ENCODE peak calls at places on chromosomes 4 and X, in five cellular contexts. M, U, J, D and H are unnamed samples. For H3K27me3, the result is how much of the 10 kb centered on the place peaks cover.

GRCh38 chrX:68828740-68829593 is at the start of gene EFNB1:
- DNase-seq in M (peak), J (peak), D (peak), U (peak), H (peak)

GRCh38 chr4:7547368-7548040 is 112.8 kb upstream of the PSAPL1 start:
- DNase-seq in D (peak), J (no peak), M (no peak), U (peak), H (peak)

GRCh38 chrX:57641338-57641737 is 38.7 kb downstream of the NLRP2B start:
- DNase-seq in D (no peak), J (no peak), U (no peak), M (no peak), H (no peak)

GRCh38 chr4:45971108-45971507 is 152.7 kb downstream of the GABRG1 start:
- DNase-seq in J (no peak), U (no peak), D (no peak), M (no peak), H (no peak)

GRCh38 chr4:151039733-151040132 is 24.6 kb upstream of the LRBA start:
- DNase-seq in D (no peak), J (no peak), M (no peak), U (no peak), H (no peak)

GRCh38 chr4:38872620-38873019 is 5.0 kb downstream of the FAM114A1 start:
- DNase-seq in M (no peak), D (no peak), U (no peak), J (no peak), H (no peak)

GRCh38 chr4:31111794-31112193 is 391.6 kb downstream of the PCDH7 start:
- DNase-seq in J (no peak), U (no peak), D (no peak), M (no peak), H (no peak)

GRCh38 chr4:22754091-22754490 is 61.4 kb downstream of the GBA3 start:
- DNase-seq in J (no peak), D (no peak), U (no peak), M (no peak), H (no peak)

GRCh38 chrX:19747672-19748610 is 139.5 kb downstream of the SH3KBP1 start:
- DNase-seq in U (no peak), M (no peak), J (no peak), D (no peak), H (no peak)

GRCh38 chr4:87086143-87086805 is 134.1 kb downstream of the KLHL8 start:
- DNase-seq in J (no peak), U (no peak), D (no peak), M (no peak), H (no peak)

GRCh38 chrX:68355629-68355920 is 77.7 kb downstream of the OPHN1 start:
- DNase-seq in D (no peak), M (no peak), J (peak), U (no peak), H (no peak)

GRCh38 chr4:169404959-169405358 is 134.2 kb upstream of the SH3RF1 start:
- DNase-seq in J (no peak), M (no peak), D (no peak), U (no peak), H (no peak)

GRCh38 chr4:89681219-89681618 is 155.7 kb downstream of the SNCA start:
- DNase-seq in D (no peak), J (no peak), U (no peak), M (no peak), H (peak)

GRCh38 chr4:53592128-53592527 is 842 bp upstream of the LNX1 start:
- DNase-seq in M (no peak), U (no peak), J (no peak), D (no peak), H (no peak)

GRCh38 chrX:21675931-21676330 is 17.8 kb upstream of the KLHL34 start:
- DNase-seq in D (no peak), J (no peak), U (no peak), M (no peak), H (no peak)

GRCh38 chrX:154793084-154793483 is 12.2 kb downstream of the MPP1 start:
- DNase-seq in U (no peak), J (no peak), D (no peak), M (no peak), H (no peak)

GRCh38 chrX:95974885-95975284 is 709.8 kb upstream of the DIAPH2 start:
- DNase-seq in M (no peak), D (no peak), J (no peak), U (no peak), H (no peak)

GRCh38 chr4:39286263-39286662 is 79.9 kb downstream of the RFC1 start:
- DNase-seq in D (no peak), J (no peak), U (no peak), M (no peak), H (no peak)

GRCh38 chrX:45191383-45191782 is 9.3 kb downstream of the DIPK2B start:
- DNase-seq in U (no peak), D (no peak), J (no peak), M (no peak), H (no peak)

GRCh38 chr4:124941267-124941666 is 228.7 kb upstream of the ANKRD50 start:
- DNase-seq in J (no peak), M (no peak), U (no peak), D (no peak), H (no peak)

GRCh38 chr4:49000806-49001205 is 14.7 kb downstream of the CWH43 start:
- DNase-seq in J (no peak), D (no peak), M (no peak), U (no peak), H (no peak)

GRCh38 chr4:4866833-4867744 is 7.6 kb downstream of the MSX1 start:
- DNase-seq in J (no peak), D (no peak), U (peak), M (no peak), H (no peak)

GRCh38 chr4:160869899-160870298 is 1293.9 kb downstream of the FSTL5 start:
- DNase-seq in U (no peak), J (no peak), D (no peak), M (no peak), H (no peak)

GRCh38 chrX:72572248-72573157 is at the start of gene HDAC8:
- DNase-seq in U (peak), M (peak), J (peak), D (peak), H (peak)

GRCh38 chr4:165331316-165331715 is 3.8 kb downstream of the MSMO1 start:
- DNase-seq in U (no peak), M (no peak), J (no peak), D (no peak), H (no peak)

GRCh38 chrX:107672955-107673378 is 44.7 kb downstream of the PRPS1 start:
- DNase-seq in U (peak), J (peak), D (peak), M (no peak), H (peak)
- H3K4me3 ChIP-seq in U (no peak), J (no peak), D (no peak), M (no peak), H (no peak)

DNA sequence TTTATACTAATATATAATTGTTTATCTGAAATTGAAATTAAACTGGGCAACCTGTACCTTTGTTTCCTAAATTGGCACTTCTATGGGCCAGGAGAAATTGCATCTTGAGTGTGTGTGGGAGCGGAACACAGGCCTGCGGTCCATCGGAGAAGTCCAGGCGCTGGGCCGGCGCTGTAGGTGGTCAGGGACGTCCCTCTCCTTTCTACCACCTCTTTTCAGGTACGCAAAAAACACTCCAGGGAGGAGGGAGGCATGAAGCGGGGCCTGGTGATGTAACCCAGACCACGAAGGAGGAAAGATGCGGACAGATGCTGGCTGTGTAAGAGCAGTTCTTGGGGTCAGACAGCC is 691 bp downstream of the MGAT4D start:
- DNase-seq in M (no peak), D (no peak), U (no peak), J (no peak), H (no peak)
- H3K27me3 ChIP-seq in M (under half), D (half or more), U (under half), J (under half), H (under half)

GRCh38 chr4:132479543-132479942 is 669.6 kb upstream of the PCDH10 start:
- DNase-seq in U (no peak), M (no peak), J (no peak), D (no peak), H (no peak)
- H3K27ac ChIP-seq in U (no peak), M (no peak), J (no peak), D (no peak), H (no peak)

GRCh38 chrX:107485019-107485418 is 35.6 kb downstream of the FRMPD3 start:
- DNase-seq in D (no peak), M (no peak), J (no peak), U (no peak), H (no peak)
- H3K4me3 ChIP-seq in D (no peak), M (no peak), J (no peak), U (no peak), H (no peak)

GRCh38 chrX:104270916-104271512 is 16.3 kb upstream of the ESX1 start:
- DNase-seq in J (no peak), M (no peak), U (no peak), D (peak), H (no peak)
- H3K27me3 ChIP-seq in J (under half), M (under half), U (half or more), D (under half), H (under half)

GRCh38 chrX:11968470-11968869 is 169.8 kb upstream of the FRMPD4 start:
- DNase-seq in M (no peak), D (no peak), J (no peak), U (no peak), H (no peak)
- H3K27ac ChIP-seq in M (no peak), D (no peak), J (no peak), U (no peak), H (no peak)

DNA sequence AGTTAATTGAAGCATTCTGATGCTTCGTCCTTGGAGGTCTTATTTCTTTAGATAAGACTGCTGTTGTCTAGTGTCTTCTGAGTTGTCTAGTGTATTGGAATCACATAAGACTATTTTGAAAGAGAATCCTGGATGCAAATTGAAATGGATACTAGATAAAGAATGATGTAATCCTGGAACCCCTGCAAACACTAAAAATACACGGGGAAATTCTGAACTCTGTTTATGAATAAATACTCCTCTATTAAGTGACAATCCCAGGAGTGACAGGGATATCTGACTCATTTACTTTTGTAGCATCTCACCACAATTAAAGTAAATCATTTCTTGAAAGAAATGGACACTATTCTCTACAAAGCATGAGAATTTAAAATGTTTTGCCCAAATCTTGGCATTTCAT is 968 bp downstream of the ASB11 start:
- DNase-seq in M (no peak), D (no peak), J (no peak), U (no peak), H (no peak)
- H3K4me3 ChIP-seq in M (no peak), D (no peak), J (no peak), U (no peak), H (no peak)

GRCh38 chr4:10460313-10461047 is 3.3 kb upstream of the ZNF518B start:
- DNase-seq in U (no peak), J (no peak), M (no peak), D (no peak), H (no peak)

GRCh38 chr4:10459305-10459704 is 2.1 kb upstream of the ZNF518B start:
- DNase-seq in M (no peak), D (no peak), J (no peak), U (no peak), H (no peak)

GRCh38 chr4:10462876-10463275 is 5.7 kb upstream of the ZNF518B start:
- DNase-seq in J (no peak), M (no peak), U (no peak), D (no peak), H (no peak)

GRCh38 chr4:10461850-10462400 is 4.7 kb upstream of the ZNF518B start:
- DNase-seq in M (no peak), U (no peak), D (no peak), J (no peak), H (no peak)

DNA sequence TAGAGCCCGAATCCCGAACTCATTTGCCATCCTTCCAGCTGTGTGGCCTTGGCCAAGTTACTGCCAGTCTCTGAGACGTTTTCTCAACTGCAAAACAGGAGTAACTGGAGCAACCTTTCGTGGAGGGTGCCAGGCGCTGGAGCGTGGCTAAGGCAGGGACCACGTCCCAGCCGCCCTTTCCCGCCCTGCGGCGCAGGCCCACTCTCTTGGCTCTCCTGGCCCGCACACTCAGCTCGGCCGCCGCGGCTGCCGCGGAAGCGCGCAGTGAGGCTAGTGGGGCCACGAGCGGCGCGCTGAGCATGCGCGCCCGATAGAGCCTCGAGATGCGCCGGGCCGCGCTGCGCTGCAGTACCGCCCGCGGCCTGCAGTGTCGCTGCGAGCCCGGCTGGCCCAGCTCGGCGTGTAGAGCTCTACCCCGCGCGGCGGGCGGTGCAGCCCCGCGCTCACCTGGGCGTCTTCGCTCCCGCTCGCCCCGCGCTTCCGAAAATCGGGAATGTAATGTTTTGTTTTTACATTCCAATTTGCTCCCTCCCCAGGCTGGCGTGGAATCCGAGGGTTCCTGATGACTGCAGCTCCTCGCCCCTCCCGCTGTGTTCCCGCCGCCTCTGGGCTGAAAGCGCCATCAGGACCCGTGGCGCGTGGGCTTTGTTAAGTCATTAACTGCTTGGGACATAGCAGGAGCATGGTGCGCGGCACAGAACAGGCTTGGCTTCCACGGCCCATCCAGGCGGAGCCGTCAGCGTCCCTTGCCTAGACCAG is 4.0 kb upstream of the ZNF518B start:
- DNase-seq in M (no peak), U (peak), D (peak), J (peak), H (peak)
- H3K27me3 ChIP-seq in M (under half), U (under half), D (half or more), J (under half), H (under half)

DNA sequence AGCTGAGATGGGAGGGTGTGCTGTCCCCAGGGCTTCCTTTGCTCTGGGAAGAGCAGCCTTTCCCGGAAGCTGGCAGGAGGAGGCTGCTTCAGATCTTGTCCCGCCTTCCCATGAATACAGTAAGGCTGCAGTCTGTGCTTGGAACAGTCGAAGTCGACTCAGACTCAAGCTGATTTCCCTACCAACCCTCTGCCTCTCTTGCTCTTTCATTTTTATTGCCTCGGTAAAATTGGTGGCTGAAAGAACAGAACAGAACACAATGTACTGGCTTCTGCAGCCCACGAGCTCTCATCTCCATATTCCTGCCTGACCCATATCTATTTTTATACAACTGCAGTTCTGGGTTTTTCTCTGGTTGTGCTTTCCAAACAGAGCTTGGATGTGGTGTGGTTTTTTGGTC is 61.5 kb downstream of the ENPP6 start:
- DNase-seq in J (no peak), M (no peak), D (no peak), U (no peak), H (no peak)
- H3K27ac ChIP-seq in J (no peak), M (no peak), D (no peak), U (no peak), H (no peak)